ENCODE peak calls at places on chromosomes 13 and 19, in nine cellular contexts. F, Q, W, Y, V, L, A, X and P are unnamed samples.

GRCh38 chr13:23794267-23795161 is 94.7 kb downstream of the MIPEP start:
- DNase-seq in F (peak), A (no peak), X (no peak), L (no peak), Q (no peak), V (no peak), Y (no peak), W (no peak), P (no peak)

GRCh38 chr19:17766543-17767131 is 15.4 kb downstream of the FCHO1 start:
- DNase-seq in F (peak), A (peak), Y (peak), X (peak), Q (no peak), V (peak), L (no peak), W (peak), P (peak)

GRCh38 chr13:110756268-110756667 is 42.8 kb downstream of the ING1 start:
- DNase-seq in W (no peak), L (no peak), A (no peak), Y (no peak), X (no peak), V (no peak), Q (no peak), F (peak), P (no peak)

GRCh38 chr13:112725346-112726017 is 35.6 kb downstream of the ATP11A start:
- DNase-seq in V (no peak), W (no peak), A (no peak), Q (no peak), X (no peak), F (peak), Y (no peak), L (no peak), P (no peak)

GRCh38 chr13:29556742-29557141 is 38.7 kb downstream of the SLC7A1 start:
- DNase-seq in L (no peak), Y (no peak), Q (no peak), X (no peak), A (no peak), W (no peak), F (no peak), V (no peak), P (no peak)

GRCh38 chr13:110308377-110309158 is 1.5 kb downstream of the COL4A2 start:
- DNase-seq in V (peak), A (no peak), F (peak), W (no peak), X (peak), Q (no peak), L (no peak), Y (no peak), P (no peak)

GRCh38 chr13:26707122-26708006 is 53.2 kb downstream of the GPR12 start:
- DNase-seq in A (peak), Q (no peak), V (no peak), Y (peak), L (peak), X (no peak), W (no peak), F (peak), P (peak)

GRCh38 chr13:110339975-110340550 is 33.0 kb downstream of the COL4A2 start:
- DNase-seq in A (no peak), F (no peak), X (no peak), W (no peak), V (no peak), Y (no peak), Q (no peak), L (no peak), P (no peak)

GRCh38 chr13:24221007-24221406 is 60.5 kb downstream of the SPATA13 start:
- DNase-seq in Q (no peak), Y (peak), A (no peak), V (no peak), F (no peak), W (no peak), L (no peak), X (no peak), P (no peak)

GRCh38 chr13:65479692-65480091 is 1750.4 kb downstream of the PCDH9 start:
- DNase-seq in Y (no peak), L (no peak), V (no peak), F (no peak), Q (no peak), X (no peak), W (no peak), A (no peak), P (no peak)

GRCh38 chr13:96090240-96091101 is 564 bp downstream of the HS6ST3 start:
- DNase-seq in F (peak), W (no peak), L (no peak), Y (no peak), A (no peak), Q (no peak), V (peak), X (no peak), P (no peak)

GRCh38 chr19:3268326-3268725 is 43.9 kb downstream of the CELF5 start:
- DNase-seq in L (no peak), W (no peak), Y (no peak), F (no peak), X (no peak), V (no peak), Q (no peak), A (no peak), P (no peak)

GRCh38 chr19:3771906-3772450 is at the start of gene RAX2:
- DNase-seq in A (no peak), Y (peak), Q (no peak), L (no peak), V (no peak), X (no peak), F (no peak), W (no peak), P (peak)